ENCODE peak calls at places on chromosomes 12 and 14, in ten cellular contexts. K is NCI-H187 treated with DMSO at 0.1 percent for 48 hours; Q is activated naive CD4-positive, alpha-beta T cell treated with anti-CD3 and anti-CD28 coated beads for 36 hours; O is GM10248; E is smooth muscle cell of the brain vasculature; P is putamen; V is HTR-8/SVneo; Y is HS-5; M is G401; J is endothelial cell. C is an unnamed sample.
A peak's percentile ranks its signal among the peaks of the same experiment; 100 is the strongest.

GRCh38 chr12:65123435-65124063 is 2.4 kb upstream of the WIF1 start:
- DNase-seq in K (no peak), Q (peak; percentile 48), O (peak; percentile 10), E (peak; percentile 6), P (peak; percentile 12), V (peak; percentile 14), Y (no peak), M (peak; percentile 29), J (peak; percentile 17), C (peak; percentile 22)

GRCh38 chr14:69328765-69329164 is 68.8 kb downstream of the GALNT16 start:
- DNase-seq in K (no peak), Q (no peak), O (no peak), E (no peak), P (no peak), V (no peak), Y (no peak), M (peak; percentile 14), J (no peak), C (no peak)

GRCh38 chr12:54977155-54977554 is 7.4 kb downstream of the TESPA1 start:
- DNase-seq in K (no peak), Q (no peak), O (no peak), E (peak; percentile 35), P (no peak), V (no peak), Y (peak; percentile 46), M (no peak), J (no peak), C (no peak)

GRCh38 chr14:68103841-68104240 is 284.3 kb downstream of the RAD51B start:
- DNase-seq in K (no peak), Q (no peak), O (no peak), E (no peak), P (no peak), V (no peak), Y (no peak), M (no peak), J (no peak), C (no peak)

GRCh38 chr14:105411017-105411941 is 8.3 kb upstream of the MTA1 start:
- DNase-seq in K (no peak), Q (no peak), O (peak; percentile 86), E (no peak), P (no peak), V (peak; percentile 71), Y (no peak), M (no peak), J (no peak), C (peak; percentile 58)

GRCh38 chr12:130043685-130044421 is 118.4 kb upstream of the FZD10 start:
- DNase-seq in K (no peak), Q (no peak), O (no peak), E (no peak), P (no peak), V (no peak), Y (no peak), M (no peak), J (no peak), C (no peak)

GRCh38 chr12:3206536-3207072 is 129.4 kb downstream of the TSPAN9 start:
- DNase-seq in K (no peak), Q (no peak), O (no peak), E (no peak), P (no peak), V (no peak), Y (no peak), M (peak; percentile 51), J (no peak), C (no peak)

GRCh38 chr12:68264864-68265256 is 11.5 kb upstream of the IL22 start:
- DNase-seq in K (no peak), Q (no peak), O (no peak), E (peak; percentile 58), P (no peak), V (no peak), Y (peak; percentile 60), M (no peak), J (no peak), C (no peak)

GRCh38 chr14:71487941-71488340 is 444.3 kb upstream of the RGS6 start:
- DNase-seq in K (no peak), Q (no peak), O (no peak), E (no peak), P (no peak), V (no peak), Y (no peak), M (no peak), J (no peak), C (no peak)

GRCh38 chr12:501722-502447 is 42.1 kb downstream of the B4GALNT3 start:
- DNase-seq in K (no peak), Q (no peak), O (no peak), E (no peak), P (no peak), V (no peak), Y (no peak), M (no peak), J (no peak), C (no peak)

GRCh38 chr14:89445252-89445973 is 28.4 kb upstream of the FOXN3 start:
- DNase-seq in K (no peak), Q (peak; percentile 65), O (no peak), E (no peak), P (no peak), V (no peak), Y (no peak), M (no peak), J (no peak), C (no peak)

GRCh38 chr12:53380797-53381738 is 1.1 kb downstream of the SP1 start:
- DNase-seq in K (no peak), Q (no peak), O (no peak), E (no peak), P (no peak), V (no peak), Y (no peak), M (no peak), J (peak; percentile 27), C (no peak)

GRCh38 chr12:7638064-7638763 is 27.5 kb downstream of the APOBEC1 start:
- DNase-seq in K (no peak), Q (no peak), O (no peak), E (no peak), P (no peak), V (no peak), Y (no peak), M (peak; percentile 16), J (peak; percentile 18), C (no peak)

GRCh38 chr12:88471641-88472040 is 108.6 kb downstream of the KITLG start:
- DNase-seq in K (no peak), Q (no peak), O (no peak), E (no peak), P (no peak), V (no peak), Y (peak; percentile 19), M (peak; percentile 18), J (no peak), C (peak; percentile 15)

GRCh38 chr12:62484234-62484633 is 17.6 kb downstream of the MON2 start:
- DNase-seq in K (no peak), Q (no peak), O (no peak), E (no peak), P (no peak), V (no peak), Y (no peak), M (no peak), J (no peak), C (no peak)

GRCh38 chr12:110135012-110135411 is 10.9 kb downstream of the IFT81 start:
- DNase-seq in K (peak; percentile 7), Q (no peak), O (no peak), E (no peak), P (peak; percentile 65), V (no peak), Y (peak; percentile 20), M (no peak), J (no peak), C (no peak)

GRCh38 chr14:63438065-63438757 is 105.0 kb downstream of the PPP2R5E start:
- DNase-seq in K (no peak), Q (peak; percentile 47), O (no peak), E (peak; percentile 82), P (no peak), V (peak; percentile 100), Y (peak; percentile 65), M (peak; percentile 94), J (no peak), C (peak; percentile 66)

GRCh38 chr12:119410396-119410795 is 75.9 kb downstream of the CCDC60 start:
- DNase-seq in K (no peak), Q (no peak), O (no peak), E (no peak), P (no peak), V (no peak), Y (no peak), M (no peak), J (no peak), C (no peak)

GRCh38 chr12:108839011-108839889 is 18.1 kb downstream of the SSH1 start:
- DNase-seq in K (no peak), Q (no peak), O (no peak), E (no peak), P (no peak), V (no peak), Y (no peak), M (peak; percentile 35), J (no peak), C (no peak)

GRCh38 chr12:103632554-103633216 is 45.6 kb downstream of the STAB2 start:
- DNase-seq in K (no peak), Q (peak; percentile 79), O (peak; percentile 87), E (no peak), P (no peak), V (peak; percentile 78), Y (no peak), M (peak; percentile 27), J (peak; percentile 94), C (peak; percentile 49)

GRCh38 chr14:103739466-103739792 is 23.8 kb downstream of the ZFYVE21 start:
- DNase-seq in K (no peak), Q (no peak), O (no peak), E (no peak), P (no peak), V (no peak), Y (no peak), M (no peak), J (no peak), C (no peak)

GRCh38 chr12:79274571-79275064 is 410.0 kb downstream of the SYT1 start:
- DNase-seq in K (peak; percentile 89), Q (no peak), O (no peak), E (no peak), P (no peak), V (no peak), Y (no peak), M (no peak), J (no peak), C (peak; percentile 18)

C was measured in Caki2.